ENCODE peak calls at places on chromosome 1, in five cellular contexts. A, B, Y, Q and E are unnamed samples.

GRCh38 chr1:40392206-40392605 is 18.7 kb downstream of the SMAP2 start:
- DNase-seq in B (no peak), Y (no peak), Q (peak; percentile 80), A (no peak), E (no peak)

GRCh38 chr1:39105841-39106765 is 80.0 kb downstream of the NDUFS5 start:
- DNase-seq in Q (peak; percentile 65), A (peak; percentile 36), Y (peak; percentile 71), B (peak; percentile 47), E (no peak)

GRCh38 chr1:180195916-180196315 is 34.1 kb upstream of the LHX4 start:
- DNase-seq in Y (no peak), B (no peak), A (no peak), Q (no peak), E (no peak)

GRCh38 chr1:9065213-9065751 is 4.2 kb downstream of the SLC2A5 start:
- DNase-seq in Y (no peak), B (no peak), A (no peak), Q (no peak), E (no peak)

GRCh38 chr1:56686171-56686570 is 41.1 kb downstream of the PRKAA2 start:
- DNase-seq in Y (no peak), A (no peak), B (no peak), Q (no peak), E (no peak)

GRCh38 chr1:237309595-237310118 is 267.7 kb downstream of the RYR2 start:
- DNase-seq in Y (no peak), B (no peak), A (no peak), Q (no peak), E (no peak)

GRCh38 chr1:43381609-43382008 is 8.0 kb downstream of the MED8 start:
- DNase-seq in B (no peak), A (no peak), Y (no peak), Q (no peak), E (no peak)

GRCh38 chr1:40931601-40932000 is 47.9 kb upstream of the CTPS1 start:
- DNase-seq in B (no peak), A (no peak), Q (no peak), Y (no peak), E (no peak)

GRCh38 chr1:112722601-112723510 is 7.7 kb upstream of the PPM1J start:
- DNase-seq in Y (no peak), B (no peak), Q (peak; percentile 65), A (no peak), E (peak; percentile 57)

GRCh38 chr1:169427081-169427611 is at the start of gene CCDC181:
- DNase-seq in Q (peak; percentile 75), B (peak; percentile 63), A (no peak), Y (no peak), E (no peak)

GRCh38 chr1:119554188-119554587 is 47.2 kb downstream of the HSD3B1 start:
- DNase-seq in Q (peak; percentile 97), Y (peak; percentile 22), A (no peak), B (peak; percentile 33), E (no peak)

GRCh38 chr1:41898191-41898713 is 20.5 kb downstream of the HIVEP3 start:
- DNase-seq in A (no peak), Y (no peak), B (peak; percentile 46), Q (peak; percentile 83), E (no peak)

GRCh38 chr1:97711858-97712257 is 209.0 kb downstream of the DPYD start:
- DNase-seq in A (no peak), B (no peak), Q (no peak), Y (no peak), E (no peak)

GRCh38 chr1:108750476-108751191 is 4.2 kb downstream of the STXBP3 start:
- DNase-seq in Y (no peak), Q (no peak), B (no peak), A (no peak), E (no peak)

GRCh38 chr1:46394872-46395465 is 852 bp downstream of the FAAH start:
- DNase-seq in Y (no peak), A (no peak), Q (no peak), B (no peak), E (no peak)

GRCh38 chr1:109167114-109167513 is 46.6 kb upstream of the SARS1 start:
- DNase-seq in Y (no peak), Q (peak; percentile 56), B (no peak), A (no peak), E (no peak)

GRCh38 chr1:9942399-9942938 is 722 bp downstream of the LZIC start:
- DNase-seq in B (no peak), Q (peak; percentile 73), Y (peak; percentile 55), A (no peak), E (no peak)

GRCh38 chr1:228083871-228084278 is 1.4 kb downstream of the ARF1 start:
- DNase-seq in Y (peak; percentile 35), A (no peak), B (no peak), Q (peak; percentile 44), E (no peak)

GRCh38 chr1:244210884-244211558 is 159.9 kb downstream of the ZBTB18 start:
- DNase-seq in Q (peak; percentile 38), Y (peak; percentile 26), B (no peak), A (no peak), E (no peak)

GRCh38 chr1:98327151-98327918 is 334.2 kb upstream of the SNX7 start:
- DNase-seq in B (no peak), Y (no peak), Q (peak; percentile 71), A (no peak), E (no peak)

GRCh38 chr1:240190881-240191385 is 99.2 kb downstream of the FMN2 start:
- DNase-seq in B (no peak), Y (no peak), A (no peak), Q (peak; percentile 79), E (no peak)

DNA sequence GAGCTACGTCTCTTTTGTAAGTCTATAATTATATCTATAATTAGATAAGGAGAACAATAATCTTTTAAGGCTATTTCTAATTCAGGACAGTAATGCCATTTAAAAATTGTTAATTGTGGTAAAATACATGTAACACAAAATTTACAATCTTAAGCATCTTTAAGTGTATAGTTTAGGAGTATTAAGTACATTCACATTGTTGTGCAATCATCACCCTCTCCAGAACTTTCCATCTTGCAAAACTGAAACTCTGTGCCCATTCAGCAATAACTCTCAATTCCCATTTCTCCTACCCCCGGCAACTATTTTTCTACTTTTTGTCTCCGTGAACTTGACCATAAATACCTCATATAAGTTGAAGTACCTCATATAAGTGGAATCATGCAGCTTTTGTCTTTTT is 93.9 kb upstream of the KCNA3 start:
- DNase-seq in A (no peak), B (no peak), Q (no peak), Y (no peak), E (no peak)
- H3K27me3 ChIP-seq in A (no peaks in the 10 kb centered on the region), B (peaks cover 4% of the 10 kb centered on the region), Q (peaks cover 16% of the 10 kb centered on the region), Y (no peaks in the 10 kb centered on the region), E (no peaks in the 10 kb centered on the region)

GRCh38 chr1:242651817-242652216 is 127.3 kb upstream of the PLD5 start:
- DNase-seq in Q (no peak), A (no peak), B (no peak), Y (no peak), E (no peak)
- TF ChIP-seq CTCF in Q (no peak), A (no peak), B (peak; percentile 5), Y (no peak), E (no peak)

GRCh38 chr1:226731257-226731893 is 7.7 kb downstream of the ITPKB start:
- DNase-seq in A (no peak), Y (no peak), B (no peak), Q (no peak), E (no peak)
- H3K36me3 ChIP-seq in A (no peaks in the 10 kb centered on the region), Y (no peaks in the 10 kb centered on the region), B (no peaks in the 10 kb centered on the region), Q (no peaks in the 10 kb centered on the region), E (peaks cover 10% of the 10 kb centered on the region)

GRCh38 chr1:3482590-3482899 is 28.1 kb downstream of the ARHGEF16 start:
- DNase-seq in B (no peak), Y (no peak), Q (no peak), A (no peak), E (no peak)
- H3K27me3 ChIP-seq in B (no peaks in the 10 kb centered on the region), Y (no peaks in the 10 kb centered on the region), Q (no peaks in the 10 kb centered on the region), A (no peaks in the 10 kb centered on the region), E (no peaks in the 10 kb centered on the region)